ENCODE peak calls at places on chromosome 20, in five cellular contexts. One of them, this sample, is unnamed.

GRCh38 chr20:45061244-45061643 is 39.7 kb downstream of the KCNS1 start:
- DNase-seq in SJSA1: peak
- DNase-seq in amniotic stem cell: peak
- DNase-seq in activated naive CD4-positive, alpha-beta T cell treated with Interleukin-2 at 50 U/mL for 16 hours: no peak
- DNase-seq in body of pancreas: no peak
- DNase-seq in this sample: no peak

GRCh38 chr20:51800132-51800721 is 2.1 kb downstream of the SALL4 start:
- DNase-seq in SJSA1: peak
- DNase-seq in amniotic stem cell: no peak
- DNase-seq in activated naive CD4-positive, alpha-beta T cell treated with Interleukin-2 at 50 U/mL for 16 hours: peak
- DNase-seq in body of pancreas: peak
- DNase-seq in this sample: no peak

GRCh38 chr20:7113577-7114466 is 346.3 kb downstream of the BMP2 start:
- DNase-seq in activated naive CD4-positive, alpha-beta T cell treated with Interleukin-2 at 50 U/mL for 16 hours: no peak
- DNase-seq in amniotic stem cell: no peak
- DNase-seq in body of pancreas: no peak
- DNase-seq in SJSA1: peak
- DNase-seq in this sample: no peak

GRCh38 chr20:33947709-33948295 is 45.9 kb upstream of the RALY start:
- DNase-seq in SJSA1: no peak
- DNase-seq in body of pancreas: no peak
- DNase-seq in amniotic stem cell: no peak
- DNase-seq in activated naive CD4-positive, alpha-beta T cell treated with Interleukin-2 at 50 U/mL for 16 hours: peak
- DNase-seq in this sample: peak

GRCh38 chr20:13717631-13718044 is 67.1 kb downstream of the ESF1 start:
- DNase-seq in amniotic stem cell: no peak
- DNase-seq in body of pancreas: no peak
- DNase-seq in activated naive CD4-positive, alpha-beta T cell treated with Interleukin-2 at 50 U/mL for 16 hours: no peak
- DNase-seq in SJSA1: no peak
- DNase-seq in this sample: no peak

GRCh38 chr20:5890773-5891441 is 59.4 kb downstream of the TRMT6 start:
- DNase-seq in SJSA1: no peak
- DNase-seq in body of pancreas: no peak
- DNase-seq in activated naive CD4-positive, alpha-beta T cell treated with Interleukin-2 at 50 U/mL for 16 hours: no peak
- DNase-seq in amniotic stem cell: no peak
- DNase-seq in this sample: no peak

GRCh38 chr20:2984956-2985661 is 58.3 kb upstream of the GNRH2 start:
- DNase-seq in body of pancreas: no peak
- DNase-seq in activated naive CD4-positive, alpha-beta T cell treated with Interleukin-2 at 50 U/mL for 16 hours: peak
- DNase-seq in SJSA1: no peak
- DNase-seq in amniotic stem cell: no peak
- DNase-seq in this sample: no peak

GRCh38 chr20:63154395-63154794 is 61.5 kb downstream of the YTHDF1 start:
- DNase-seq in amniotic stem cell: no peak
- DNase-seq in SJSA1: no peak
- DNase-seq in body of pancreas: no peak
- DNase-seq in activated naive CD4-positive, alpha-beta T cell treated with Interleukin-2 at 50 U/mL for 16 hours: no peak
- DNase-seq in this sample: no peak

GRCh38 chr20:58228484-58229197 is at the start of gene ANKRD60:
- DNase-seq in activated naive CD4-positive, alpha-beta T cell treated with Interleukin-2 at 50 U/mL for 16 hours: peak
- DNase-seq in SJSA1: peak
- DNase-seq in amniotic stem cell: no peak
- DNase-seq in body of pancreas: no peak
- DNase-seq in this sample: no peak

GRCh38 chr20:53124803-53125202 is 152.6 kb downstream of the TSHZ2 start:
- DNase-seq in SJSA1: no peak
- DNase-seq in amniotic stem cell: no peak
- DNase-seq in activated naive CD4-positive, alpha-beta T cell treated with Interleukin-2 at 50 U/mL for 16 hours: no peak
- DNase-seq in body of pancreas: no peak
- DNase-seq in this sample: peak

GRCh38 chr20:35743693-35744491 is 1.8 kb upstream of the RBM39 start:
- DNase-seq in activated naive CD4-positive, alpha-beta T cell treated with Interleukin-2 at 50 U/mL for 16 hours: no peak
- DNase-seq in body of pancreas: no peak
- DNase-seq in SJSA1: no peak
- DNase-seq in amniotic stem cell: no peak
- DNase-seq in this sample: no peak

GRCh38 chr20:64155258-64156135 is 8.8 kb upstream of the MYT1 start:
- DNase-seq in amniotic stem cell: no peak
- DNase-seq in body of pancreas: no peak
- DNase-seq in SJSA1: no peak
- DNase-seq in activated naive CD4-positive, alpha-beta T cell treated with Interleukin-2 at 50 U/mL for 16 hours: no peak
- DNase-seq in this sample: no peak

GRCh38 chr20:10110151-10110550 is 75.4 kb downstream of the ANKEF1 start:
- DNase-seq in body of pancreas: no peak
- DNase-seq in amniotic stem cell: no peak
- DNase-seq in SJSA1: no peak
- DNase-seq in activated naive CD4-positive, alpha-beta T cell treated with Interleukin-2 at 50 U/mL for 16 hours: no peak
- DNase-seq in this sample: no peak

GRCh38 chr20:51700809-51701285 is 67.3 kb downstream of the ATP9A start:
- DNase-seq in body of pancreas: peak
- DNase-seq in activated naive CD4-positive, alpha-beta T cell treated with Interleukin-2 at 50 U/mL for 16 hours: no peak
- DNase-seq in SJSA1: peak
- DNase-seq in amniotic stem cell: no peak
- DNase-seq in this sample: peak

GRCh38 chr20:44288252-44288651 is 22.8 kb downstream of the FITM2 start:
- DNase-seq in activated naive CD4-positive, alpha-beta T cell treated with Interleukin-2 at 50 U/mL for 16 hours: no peak
- DNase-seq in body of pancreas: no peak
- DNase-seq in amniotic stem cell: no peak
- DNase-seq in SJSA1: no peak
- DNase-seq in this sample: no peak

GRCh38 chr20:433300-433975 is 25.3 kb downstream of the RBCK1 start:
- DNase-seq in activated naive CD4-positive, alpha-beta T cell treated with Interleukin-2 at 50 U/mL for 16 hours: peak
- DNase-seq in SJSA1: no peak
- DNase-seq in body of pancreas: no peak
- DNase-seq in amniotic stem cell: no peak
- DNase-seq in this sample: no peak

GRCh38 chr20:59568509-59569024 is 35.8 kb upstream of the PHACTR3 start:
- DNase-seq in body of pancreas: no peak
- DNase-seq in SJSA1: no peak
- DNase-seq in amniotic stem cell: no peak
- DNase-seq in activated naive CD4-positive, alpha-beta T cell treated with Interleukin-2 at 50 U/mL for 16 hours: no peak
- DNase-seq in this sample: no peak

GRCh38 chr20:49489688-49490087 is 7.2 kb upstream of the KCNB1 start:
- DNase-seq in SJSA1: no peak
- DNase-seq in activated naive CD4-positive, alpha-beta T cell treated with Interleukin-2 at 50 U/mL for 16 hours: no peak
- DNase-seq in amniotic stem cell: no peak
- DNase-seq in body of pancreas: no peak
- DNase-seq in this sample: no peak

GRCh38 chr20:53763707-53764415 is 170.2 kb upstream of the ZNF217 start:
- DNase-seq in activated naive CD4-positive, alpha-beta T cell treated with Interleukin-2 at 50 U/mL for 16 hours: no peak
- DNase-seq in amniotic stem cell: no peak
- DNase-seq in SJSA1: peak
- DNase-seq in body of pancreas: peak
- DNase-seq in this sample: peak

GRCh38 chr20:33647603-33648395 is 14.3 kb upstream of the C20orf144 start:
- DNase-seq in amniotic stem cell: no peak
- DNase-seq in body of pancreas: no peak
- DNase-seq in SJSA1: no peak
- DNase-seq in activated naive CD4-positive, alpha-beta T cell treated with Interleukin-2 at 50 U/mL for 16 hours: no peak
- DNase-seq in this sample: peak

GRCh38 chr20:23062632-23063031 is 13.2 kb upstream of the THBD start:
- DNase-seq in body of pancreas: no peak
- DNase-seq in activated naive CD4-positive, alpha-beta T cell treated with Interleukin-2 at 50 U/mL for 16 hours: no peak
- DNase-seq in SJSA1: no peak
- DNase-seq in amniotic stem cell: no peak
- DNase-seq in this sample: no peak

GRCh38 chr20:63032861-63033634 is 26.3 kb upstream of the BHLHE23 start:
- DNase-seq in body of pancreas: no peak
- DNase-seq in activated naive CD4-positive, alpha-beta T cell treated with Interleukin-2 at 50 U/mL for 16 hours: no peak
- DNase-seq in amniotic stem cell: no peak
- DNase-seq in SJSA1: no peak
- DNase-seq in this sample: no peak

GRCh38 chr20:63652192-63652980 is 838 bp downstream of the STMN3 start:
- DNase-seq in activated naive CD4-positive, alpha-beta T cell treated with Interleukin-2 at 50 U/mL for 16 hours: peak
- DNase-seq in amniotic stem cell: no peak
- DNase-seq in body of pancreas: no peak
- DNase-seq in SJSA1: no peak
- DNase-seq in this sample: no peak

GRCh38 chr20:62740286-62741141 is 31.9 kb downstream of the NTSR1 start:
- DNase-seq in SJSA1: peak
- DNase-seq in body of pancreas: no peak
- DNase-seq in amniotic stem cell: peak
- DNase-seq in activated naive CD4-positive, alpha-beta T cell treated with Interleukin-2 at 50 U/mL for 16 hours: peak
- DNase-seq in this sample: no peak

GRCh38 chr20:64083380-64084208 is 604 bp downstream of the LKAAEAR1 start:
- DNase-seq in activated naive CD4-positive, alpha-beta T cell treated with Interleukin-2 at 50 U/mL for 16 hours: peak
- DNase-seq in amniotic stem cell: peak
- DNase-seq in body of pancreas: peak
- DNase-seq in SJSA1: peak
- DNase-seq in this sample: no peak

GRCh38 chr20:41476013-41476441 is 109.4 kb upstream of the EMILIN3 start:
- DNase-seq in SJSA1: no peak
- DNase-seq in activated naive CD4-positive, alpha-beta T cell treated with Interleukin-2 at 50 U/mL for 16 hours: no peak
- DNase-seq in body of pancreas: peak
- DNase-seq in amniotic stem cell: no peak
- DNase-seq in this sample: peak

GRCh38 chr20:1401431-1401907 is 8.6 kb upstream of the FKBP1A start:
- DNase-seq in activated naive CD4-positive, alpha-beta T cell treated with Interleukin-2 at 50 U/mL for 16 hours: no peak
- DNase-seq in body of pancreas: no peak
- DNase-seq in amniotic stem cell: no peak
- DNase-seq in SJSA1: no peak
- DNase-seq in this sample: no peak

GRCh38 chr20:61271273-61272221 is 19.5 kb downstream of the CDH4 start:
- DNase-seq in body of pancreas: no peak
- DNase-seq in amniotic stem cell: no peak
- DNase-seq in SJSA1: no peak
- DNase-seq in activated naive CD4-positive, alpha-beta T cell treated with Interleukin-2 at 50 U/mL for 16 hours: no peak
- DNase-seq in this sample: no peak

GRCh38 chr20:7723284-7723683 is 217.0 kb downstream of the HAO1 start:
- DNase-seq in amniotic stem cell: no peak
- DNase-seq in body of pancreas: no peak
- DNase-seq in activated naive CD4-positive, alpha-beta T cell treated with Interleukin-2 at 50 U/mL for 16 hours: no peak
- DNase-seq in SJSA1: no peak
- DNase-seq in this sample: no peak

GRCh38 chr20:57973886-57974285 is 254.6 kb downstream of the ANKRD60 start:
- DNase-seq in SJSA1: no peak
- DNase-seq in body of pancreas: no peak
- DNase-seq in activated naive CD4-positive, alpha-beta T cell treated with Interleukin-2 at 50 U/mL for 16 hours: no peak
- DNase-seq in amniotic stem cell: no peak
- DNase-seq in this sample: no peak

GRCh38 chr20:59988141-59988540 is 29.9 kb downstream of the CDH26 start:
- DNase-seq in SJSA1: no peak
- DNase-seq in amniotic stem cell: no peak
- DNase-seq in body of pancreas: peak
- DNase-seq in activated naive CD4-positive, alpha-beta T cell treated with Interleukin-2 at 50 U/mL for 16 hours: no peak
- DNase-seq in this sample: peak

GRCh38 chr20:14710941-14711340 is 373.5 kb upstream of the FLRT3 start:
- DNase-seq in activated naive CD4-positive, alpha-beta T cell treated with Interleukin-2 at 50 U/mL for 16 hours: no peak
- DNase-seq in body of pancreas: no peak
- DNase-seq in amniotic stem cell: no peak
- DNase-seq in SJSA1: no peak
- DNase-seq in this sample: no peak

GRCh38 chr20:56540415-56540814 is 7.4 kb downstream of the FAM209B start:
- DNase-seq in SJSA1: no peak
- DNase-seq in activated naive CD4-positive, alpha-beta T cell treated with Interleukin-2 at 50 U/mL for 16 hours: no peak
- DNase-seq in body of pancreas: no peak
- DNase-seq in amniotic stem cell: no peak
- DNase-seq in this sample: no peak

GRCh38 chr20:24805456-24806233 is 143.4 kb upstream of the CST7 start:
- DNase-seq in amniotic stem cell: no peak
- DNase-seq in body of pancreas: no peak
- DNase-seq in SJSA1: no peak
- DNase-seq in activated naive CD4-positive, alpha-beta T cell treated with Interleukin-2 at 50 U/mL for 16 hours: no peak
- DNase-seq in this sample: no peak

GRCh38 chr20:23255658-23256385 is 94.8 kb upstream of the NXT1 start:
- DNase-seq in activated naive CD4-positive, alpha-beta T cell treated with Interleukin-2 at 50 U/mL for 16 hours: no peak
- DNase-seq in SJSA1: peak
- DNase-seq in body of pancreas: no peak
- DNase-seq in amniotic stem cell: no peak
- DNase-seq in this sample: no peak

GRCh38 chr20:42254673-42255072 is 636.5 kb upstream of the CHD6 start:
- DNase-seq in amniotic stem cell: no peak
- DNase-seq in SJSA1: no peak
- DNase-seq in activated naive CD4-positive, alpha-beta T cell treated with Interleukin-2 at 50 U/mL for 16 hours: no peak
- DNase-seq in body of pancreas: no peak
- DNase-seq in this sample: no peak

GRCh38 chr20:64058536-64058935 is 4.5 kb upstream of the TCEA2 start:
- DNase-seq in amniotic stem cell: no peak
- DNase-seq in SJSA1: no peak
- DNase-seq in activated naive CD4-positive, alpha-beta T cell treated with Interleukin-2 at 50 U/mL for 16 hours: no peak
- DNase-seq in body of pancreas: no peak
- DNase-seq in this sample: no peak

GRCh38 chr20:64036346-64037198 is 590 bp downstream of the C20orf204 start:
- DNase-seq in SJSA1: no peak
- DNase-seq in body of pancreas: no peak
- DNase-seq in activated naive CD4-positive, alpha-beta T cell treated with Interleukin-2 at 50 U/mL for 16 hours: peak
- DNase-seq in amniotic stem cell: no peak
- DNase-seq in this sample: no peak